ENCODE peak calls at places on chromosomes 6 and 20, in six cellular contexts. D, C, H, G, P and O are unnamed samples.

GRCh38 chr6:125957845-125958244 is 1.3 kb downstream of the HINT3 start:
- DNase-seq in G (no peak), D (no peak), P (no peak), H (peak), C (peak), O (peak)

GRCh38 chr6:7475081-7475480 is 66.4 kb upstream of the DSP start:
- DNase-seq in C (no peak), G (no peak), H (no peak), D (no peak), P (no peak), O (no peak)

GRCh38 chr6:48281217-48281616 is 170.2 kb upstream of the PTCHD4 start:
- DNase-seq in P (no peak), D (no peak), C (peak), G (no peak), H (no peak), O (no peak)

GRCh38 chr6:16355699-16356481 is 117.5 kb downstream of the GMPR start:
- DNase-seq in D (no peak), P (no peak), G (no peak), H (no peak), C (peak), O (peak)

GRCh38 chr6:7671076-7671475 is 54.8 kb upstream of the BMP6 start:
- DNase-seq in C (no peak), D (no peak), G (no peak), H (no peak), P (no peak), O (peak)

GRCh38 chr6:149750136-149750609 is 632 bp downstream of the PCMT1 start:
- DNase-seq in P (peak), C (peak), D (peak), H (peak), G (no peak), O (peak)

GRCh38 chr6:38218235-38218634 is 398.7 kb downstream of the ZFAND3 start:
- DNase-seq in C (no peak), P (no peak), D (no peak), G (no peak), H (no peak), O (no peak)

GRCh38 chr6:10421508-10422281 is 6.8 kb upstream of the TFAP2A start:
- DNase-seq in G (no peak), D (no peak), P (no peak), C (no peak), H (no peak), O (no peak)

GRCh38 chr6:146149770-146150169 is 120.9 kb downstream of the GRM1 start:
- DNase-seq in D (no peak), C (no peak), H (no peak), P (no peak), G (no peak), O (no peak)

GRCh38 chr6:89084954-89085353 is 4.4 kb downstream of the PNRC1 start:
- DNase-seq in G (no peak), C (peak), H (no peak), D (no peak), P (no peak), O (peak)

GRCh38 chr20:33037456-33037855 is 6.0 kb downstream of the BPIFB6 start:
- DNase-seq in H (no peak), P (no peak), G (no peak), C (no peak), D (no peak), O (no peak)

GRCh38 chr20:30486103-30486478 is 771.4 kb upstream of the DEFB115 start:
- DNase-seq in D (no peak), P (no peak), C (no peak), H (no peak), G (no peak), O (no peak)

GRCh38 chr20:44908987-44909871 is 631 bp upstream of the PABPC1L start:
- DNase-seq in P (no peak), G (no peak), H (no peak), C (no peak), D (no peak), O (no peak)

GRCh38 chr6:145372671-145373123 is 362.6 kb downstream of the EPM2A start:
- DNase-seq in H (peak), G (no peak), P (no peak), C (peak), D (peak), O (peak)

GRCh38 chr6:30767158-30767943 is 23.0 kb upstream of the IER3 start:
- DNase-seq in P (no peak), D (no peak), G (no peak), C (no peak), H (no peak), O (no peak)

GRCh38 chr6:122400121-122400450 is 634 bp downstream of the HSF2 start:
- DNase-seq in H (no peak), D (no peak), P (no peak), C (no peak), G (no peak), O (peak)

GRCh38 chr6:118776607-118777549 is 117.1 kb upstream of the ASF1A start:
- DNase-seq in C (peak), H (peak), P (peak), G (no peak), D (peak), O (peak)

GRCh38 chr6:25754508-25754907 is at the start of gene SLC17A4:
- DNase-seq in H (no peak), G (no peak), P (no peak), C (no peak), D (no peak), O (no peak)

GRCh38 chr20:56817780-56818675 is 188.9 kb downstream of the TFAP2C start:
- DNase-seq in D (no peak), H (no peak), C (no peak), P (no peak), G (no peak), O (no peak)

GRCh38 chr6:107607109-107607508 is 117.2 kb downstream of the SOBP start:
- DNase-seq in P (no peak), H (no peak), G (no peak), C (no peak), D (no peak), O (peak)

GRCh38 chr20:45087814-45088213 is 13.1 kb downstream of the KCNS1 start:
- DNase-seq in P (no peak), G (no peak), H (no peak), D (no peak), C (no peak), O (peak)

GRCh38 chr6:133487174-133487573 is 246.0 kb downstream of the EYA4 start:
- DNase-seq in P (no peak), H (no peak), C (no peak), D (no peak), G (no peak), O (no peak)

DNA sequence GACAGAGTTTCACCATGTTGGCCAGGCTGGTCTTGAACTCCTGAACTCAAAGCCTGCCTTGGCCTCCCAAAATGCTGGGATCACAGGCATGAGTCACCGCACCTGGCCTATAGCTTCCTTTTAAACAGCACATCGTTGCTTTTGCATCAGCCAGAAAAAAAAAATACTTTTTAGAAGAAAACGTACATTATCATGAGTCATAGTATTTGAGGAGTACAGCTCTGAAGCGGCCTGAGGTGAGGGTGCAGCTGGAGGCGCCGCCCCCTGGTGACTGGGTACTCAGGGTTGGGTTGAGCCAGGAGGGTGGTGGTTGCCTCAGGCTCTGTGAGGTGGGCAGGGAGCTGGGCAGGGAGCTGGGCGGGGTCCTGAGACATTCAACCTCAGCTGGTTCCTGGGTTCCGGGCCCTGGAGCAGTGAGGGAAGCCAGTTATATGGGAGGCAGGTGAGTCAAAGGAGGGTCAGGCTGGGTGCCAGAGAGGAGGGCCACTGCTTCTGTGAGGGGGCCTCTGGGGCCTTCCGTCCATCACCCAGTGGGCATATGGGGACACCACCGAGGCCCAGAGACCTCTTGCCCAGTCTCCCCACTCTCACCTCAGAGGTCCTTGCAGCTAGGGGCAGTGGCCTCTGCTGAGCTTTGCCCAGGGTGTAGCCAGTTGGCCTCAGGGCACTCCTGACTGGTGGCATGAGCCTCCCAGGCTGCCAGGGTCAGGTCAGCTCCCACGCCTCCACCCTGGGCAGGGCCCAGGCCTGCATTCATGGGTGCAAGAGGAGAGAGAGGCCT is 11.7 kb upstream of the ID1 start:
- DNase-seq in G (no peak), C (peak), H (no peak), D (no peak), P (no peak), O (peak)
- TF ChIP-seq CTCF in G (no peak), C (peak), H (no peak), D (no peak), P (no peak), O (peak)

GRCh38 chr6:135182993-135183531 is 2.0 kb downstream of the MYB start:
- DNase-seq in G (no peak), C (no peak), P (no peak), H (peak), D (peak), O (no peak)
- TF ChIP-seq CTCF in G (no peak), C (no peak), P (no peak), H (no peak), D (no peak), O (no peak)

DNA sequence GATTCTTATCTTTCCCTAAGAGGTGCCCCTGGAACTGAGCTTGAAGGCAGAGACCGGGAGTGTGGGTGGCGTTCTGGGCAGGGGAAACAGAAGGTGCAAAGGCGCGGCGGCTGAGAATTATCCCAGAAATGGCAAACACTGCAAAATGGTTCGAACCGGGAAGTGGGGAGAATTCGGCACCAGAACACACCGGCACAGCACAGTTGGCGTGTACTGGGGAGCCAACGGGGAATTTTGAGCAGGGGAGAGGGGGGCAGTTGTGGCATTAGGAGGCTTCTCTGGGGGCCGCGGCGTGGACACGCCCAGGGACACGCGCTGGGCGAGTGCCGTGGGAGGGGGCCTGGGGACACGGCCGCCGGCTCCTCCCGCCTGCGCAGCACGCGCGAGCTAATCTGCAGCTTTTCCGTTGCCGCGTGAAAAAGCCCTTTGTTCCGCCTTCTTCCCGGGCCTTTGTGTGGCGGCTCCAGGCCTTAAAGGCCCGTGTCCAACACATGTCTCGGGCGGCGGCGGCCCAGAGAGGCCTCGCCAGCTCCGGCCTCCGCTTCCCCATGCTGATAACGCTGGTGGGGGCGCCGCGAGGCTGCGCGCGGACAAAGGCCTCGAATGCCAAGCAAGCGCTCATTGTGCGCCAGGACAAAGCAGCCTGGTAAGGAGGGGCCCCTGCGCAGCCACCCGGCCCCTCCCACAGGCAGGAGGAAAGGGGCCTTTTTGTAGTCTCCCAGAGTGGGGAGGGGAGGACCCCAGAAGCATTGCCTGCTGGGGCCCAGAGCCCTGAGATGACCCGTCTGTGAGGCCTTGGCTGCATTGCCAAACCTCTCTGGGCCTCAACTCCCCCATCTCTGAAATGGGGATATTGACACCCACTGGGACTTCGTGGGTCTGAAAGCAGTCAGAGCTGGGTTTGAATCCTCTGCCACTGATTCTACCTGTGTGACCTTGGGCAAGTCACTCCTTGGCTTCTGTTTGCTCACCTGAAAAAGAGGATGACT is 82.8 kb downstream of the CD40 start:
- DNase-seq in P (no peak), D (no peak), C (no peak), G (no peak), H (no peak), O (peak)
- TF ChIP-seq CTCF in P (no peak), D (no peak), C (no peak), G (no peak), H (no peak), O (no peak)

GRCh38 chr20:48800227-48800626 is 27.6 kb downstream of the PREX1 start:
- DNase-seq in D (no peak), P (no peak), H (no peak), G (no peak), C (no peak), O (no peak)
- TF ChIP-seq CTCF in D (no peak), P (no peak), H (no peak), G (no peak), C (no peak), O (no peak)

GRCh38 chr20:51128198-51128597 is 105.3 kb upstream of the KCNG1 start:
- DNase-seq in H (no peak), D (no peak), G (no peak), P (no peak), C (peak), O (peak)
- TF ChIP-seq CTCF in H (no peak), D (no peak), G (no peak), P (no peak), C (no peak), O (no peak)

GRCh38 chr6:106372838-106373501 is 12.5 kb downstream of the CRYBG1 start:
- DNase-seq in H (no peak), D (no peak), G (no peak), C (no peak), P (no peak), O (no peak)
- TF ChIP-seq CTCF in H (no peak), D (no peak), G (no peak), C (no peak), P (no peak), O (no peak)

GRCh38 chr20:18721716-18722115 is 91.9 kb upstream of the SCP2D1 start:
- DNase-seq in G (no peak), P (no peak), C (no peak), H (no peak), D (no peak), O (no peak)

GRCh38 chr20:18717062-18717461 is 96.5 kb upstream of the SCP2D1 start:
- DNase-seq in G (no peak), D (no peak), H (no peak), P (no peak), C (no peak), O (no peak)

GRCh38 chr20:18715564-18715963 is 98.0 kb upstream of the SCP2D1 start:
- DNase-seq in C (no peak), H (no peak), G (no peak), D (no peak), P (no peak), O (no peak)

GRCh38 chr20:18719426-18719825 is 94.2 kb upstream of the SCP2D1 start:
- DNase-seq in D (no peak), G (no peak), H (no peak), P (no peak), C (peak), O (peak)

DNA sequence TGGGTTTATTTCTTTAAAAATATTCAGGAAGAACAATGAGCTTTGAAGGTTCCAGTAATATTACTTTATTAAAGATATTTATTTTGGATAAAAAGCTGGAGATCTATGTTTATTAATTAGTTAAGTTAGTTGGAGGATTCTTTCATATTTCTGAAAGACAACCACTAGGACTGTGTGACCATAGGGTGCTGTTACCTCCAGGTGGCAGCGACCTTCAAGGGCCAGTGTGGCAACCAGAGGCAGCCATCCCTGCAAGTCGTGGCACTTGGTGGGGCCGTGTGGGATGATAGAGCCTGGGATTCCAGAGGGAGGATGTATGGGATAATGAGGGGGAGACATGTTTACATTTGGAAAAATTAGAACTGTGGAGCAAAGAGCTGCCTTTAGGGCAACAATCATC is 95.5 kb upstream of the SCP2D1 start:
- DNase-seq in C (no peak), H (no peak), G (no peak), P (no peak), D (no peak), O (no peak)
- TF ChIP-seq CTCF in C (no peak), H (no peak), G (no peak), P (peak), D (peak), O (no peak)

DNA sequence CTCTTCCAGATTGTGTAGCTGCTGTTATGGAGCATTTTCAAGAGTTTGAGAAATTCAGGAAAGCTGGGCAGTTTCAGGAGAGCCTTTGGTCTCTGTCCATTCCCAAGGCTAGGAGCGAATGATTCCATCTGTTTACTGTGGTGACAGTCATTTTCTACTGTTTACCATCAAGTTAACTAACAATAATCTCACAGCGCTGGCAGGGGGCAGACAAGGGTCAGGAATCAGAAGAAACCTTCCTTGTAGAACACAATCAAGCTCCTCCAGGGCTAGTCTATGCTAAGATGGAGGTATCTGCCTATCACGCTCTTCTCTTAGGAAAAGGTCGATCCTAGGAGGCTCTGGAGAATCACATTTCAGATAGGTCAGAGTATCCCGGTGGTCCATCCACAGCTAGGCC is 293.9 kb downstream of the KIF16B start:
- DNase-seq in P (no peak), H (no peak), C (no peak), D (no peak), G (no peak), O (no peak)
- TF ChIP-seq CTCF in P (peak), H (no peak), C (no peak), D (no peak), G (no peak), O (no peak)

GRCh38 chr20:1307571-1307971 is 21.4 kb downstream of the SDCBP2 start:
- DNase-seq in G (no peak), H (no peak), D (no peak), C (no peak), P (no peak), O (no peak)
- TF ChIP-seq CTCF in G (no peak), H (no peak), D (no peak), C (no peak), P (no peak), O (no peak)